ENCODE peak calls at places on chromosomes 2 and 18, in six cellular contexts. D is HCEC 1CT, P is left lung, Y is dermis blood vessel endothelial cell, V is GM12878, L is left cardiac atrium. N is an unnamed sample.

GRCh38 chr2:120350801-120351324 is 4.9 kb downstream of the INHBB start:
- DNase-seq in L (no peak), P (peak; percentile 82), D (no peak), Y (no peak), V (no peak), N (no peak)

GRCh38 chr2:30205456-30205855 is 25.9 kb upstream of the LBH start:
- DNase-seq in P (no peak), D (no peak), V (no peak), Y (no peak), L (no peak), N (no peak)

GRCh38 chr18:25284861-25285574 is 66.9 kb downstream of the ZNF521 start:
- DNase-seq in Y (peak; percentile 44), D (no peak), V (no peak), P (no peak), L (peak; percentile 31), N (no peak)

GRCh38 chr2:204578928-204579598 is 33.8 kb downstream of the PARD3B start:
- DNase-seq in Y (no peak), D (no peak), P (no peak), V (no peak), L (no peak), N (no peak)

GRCh38 chr2:159773426-159773825 is 24.6 kb downstream of the CD302 start:
- DNase-seq in L (no peak), Y (no peak), V (no peak), D (no peak), P (no peak), N (no peak)

GRCh38 chr2:127355407-127356008 is 32.3 kb downstream of the MAP3K2 start:
- DNase-seq in L (no peak), D (peak; percentile 7), P (no peak), Y (peak; percentile 65), V (no peak), N (peak; percentile 60)

GRCh38 chr2:229920011-229920781 is 1.6 kb downstream of the TRIP12 start:
- DNase-seq in D (no peak), Y (peak; percentile 56), V (no peak), L (no peak), P (no peak), N (peak; percentile 23)

GRCh38 chr2:45782968-45783367 is 131.5 kb downstream of the PRKCE start:
- DNase-seq in Y (no peak), V (no peak), L (no peak), P (no peak), D (no peak), N (no peak)

GRCh38 chr18:1383465-1383864 is 478.8 kb downstream of the ADCYAP1 start:
- DNase-seq in L (no peak), Y (no peak), V (no peak), D (no peak), P (no peak), N (no peak)

GRCh38 chr2:240453461-240454030 is 18.1 kb downstream of the GPC1 start:
- DNase-seq in Y (no peak), V (no peak), L (peak; percentile 16), D (no peak), P (peak; percentile 60), N (no peak)

GRCh38 chr2:166384774-166385173 is 9.0 kb upstream of the SCN9A start:
- DNase-seq in Y (peak; percentile 62), D (peak; percentile 31), P (peak; percentile 17), L (no peak), V (no peak), N (peak; percentile 44)

GRCh38 chr18:23532848-23533247 is 29.5 kb downstream of the RMC1 start:
- DNase-seq in D (no peak), L (no peak), V (no peak), P (no peak), Y (no peak), N (no peak)

GRCh38 chr2:179843541-179843940 is 17.9 kb downstream of the ZNF385B start:
- DNase-seq in V (no peak), Y (no peak), D (no peak), P (no peak), L (no peak), N (no peak)

GRCh38 chr2:633371-633770 is 43.8 kb downstream of the TMEM18 start:
- DNase-seq in Y (no peak), P (no peak), D (no peak), L (no peak), V (no peak), N (no peak)

GRCh38 chr2:6531304-6531703 is 334.4 kb downstream of the CMPK2 start:
- DNase-seq in V (no peak), P (no peak), L (no peak), D (no peak), Y (no peak), N (no peak)

GRCh38 chr2:127382836-127383235 is 4.9 kb downstream of the MAP3K2 start:
- DNase-seq in V (no peak), Y (no peak), L (no peak), D (no peak), P (no peak), N (no peak)

GRCh38 chr2:75788154-75788553 is 77.4 kb upstream of the GCFC2 start:
- DNase-seq in P (no peak), Y (no peak), D (no peak), V (no peak), L (no peak), N (peak; percentile 33)

GRCh38 chr2:109410021-109410815 is 203.5 kb downstream of the SEPTIN10 start:
- DNase-seq in P (no peak), D (no peak), V (no peak), Y (no peak), L (peak; percentile 40), N (no peak)

GRCh38 chr18:24262097-24262496 is 123.2 kb downstream of the CABYR start:
- DNase-seq in L (no peak), P (no peak), Y (no peak), D (peak; percentile 64), V (no peak), N (no peak)

GRCh38 chr2:9739508-9739907 is 103.8 kb upstream of the TAF1B start:
- DNase-seq in P (no peak), Y (peak; percentile 28), V (no peak), D (no peak), L (peak; percentile 85), N (no peak)

GRCh38 chr2:197028230-197028629 is 101.7 kb upstream of the PGAP1 start:
- DNase-seq in Y (peak; percentile 82), L (no peak), P (no peak), D (peak; percentile 50), V (no peak), N (peak; percentile 35)

GRCh38 chr2:127563458-127564428 is 28.3 kb downstream of the MYO7B start:
- DNase-seq in L (no peak), D (no peak), P (no peak), V (peak; percentile 92), Y (no peak), N (no peak)

GRCh38 chr2:44895061-44895460 is 46.4 kb upstream of the SIX3 start:
- DNase-seq in D (no peak), P (no peak), Y (no peak), V (no peak), L (no peak), N (no peak)

GRCh38 chr18:75364512-75364911 is 63.0 kb downstream of the SMIM21 start:
- DNase-seq in V (no peak), P (no peak), L (no peak), Y (no peak), D (no peak), N (no peak)

GRCh38 chr2:46954951-46955571 is 39.5 kb upstream of the MCFD2 start:
- DNase-seq in V (no peak), Y (peak; percentile 87), L (peak; percentile 79), P (no peak), D (peak; percentile 86), N (peak; percentile 46)

GRCh38 chr2:207288628-207289027 is 122.9 kb upstream of the KLF7 start:
- DNase-seq in D (no peak), L (no peak), V (peak; percentile 59), Y (no peak), P (no peak), N (peak; percentile 45)

GRCh38 chr2:21161832-21162614 is 38.3 kb downstream of the TDRD15 start:
- DNase-seq in L (no peak), V (no peak), P (peak; percentile 57), D (no peak), Y (no peak), N (no peak)

GRCh38 chr18:43855376-43855775 is 578.1 kb upstream of the SYT4 start:
- DNase-seq in D (no peak), L (no peak), V (no peak), P (no peak), Y (no peak), N (no peak)

GRCh38 chr18:73793386-73793785 is 354.2 kb downstream of the FBXO15 start:
- DNase-seq in P (no peak), V (no peak), D (no peak), L (no peak), Y (no peak), N (peak; percentile 73)